ENCODE peak calls at places on chromosomes 11 and 22, in eight cellular contexts. S, W, Z, R, N, T, D and V are unnamed samples.

GRCh38 chr11:126352163-126352562 is 3.3 kb upstream of the ST3GAL4 start:
- DNase-seq in D (no peak), W (no peak), S (no peak), Z (no peak), T (no peak), R (no peak), N (no peak), V (no peak)

GRCh38 chr22:37330200-37331033 is 48.1 kb downstream of the CYTH4 start:
- DNase-seq in S (peak; percentile 86), N (no peak), D (peak; percentile 92), W (peak; percentile 74), R (peak; percentile 87), T (peak; percentile 94), Z (peak; percentile 89), V (no peak)

GRCh38 chr22:41197808-41198585 is 7.1 kb upstream of the L3MBTL2 start:
- DNase-seq in R (no peak), D (peak; percentile 41), W (no peak), T (peak; percentile 62), Z (peak; percentile 34), S (no peak), N (peak; percentile 45), V (no peak)

GRCh38 chr22:42132457-42132856 is 1.8 kb upstream of the CYP2D6 start:
- DNase-seq in T (no peak), N (peak; percentile 12), W (no peak), Z (no peak), R (peak; percentile 29), S (no peak), D (no peak), V (no peak)

GRCh38 chr11:2685566-2686359 is 14.0 kb downstream of the KCNQ1OT1 start:
- DNase-seq in W (peak; percentile 34), T (no peak), D (no peak), R (no peak), N (no peak), S (peak; percentile 29), Z (no peak), V (no peak)

GRCh38 chr11:89437317-89437716 is 53.9 kb downstream of the NOX4 start:
- DNase-seq in R (no peak), Z (no peak), T (no peak), D (no peak), S (no peak), W (no peak), N (no peak), V (no peak)

GRCh38 chr11:9170450-9170849 is 79.1 kb upstream of the SCUBE2 start:
- DNase-seq in D (no peak), T (no peak), N (no peak), W (no peak), R (no peak), Z (no peak), S (no peak), V (no peak)

GRCh38 chr22:33659423-33659822 is 260.9 kb downstream of the LARGE1 start:
- DNase-seq in N (no peak), R (no peak), S (no peak), Z (no peak), W (no peak), D (no peak), T (no peak), V (no peak)

GRCh38 chr11:2870955-2871720 is 14.4 kb downstream of the CDKN1C start:
- DNase-seq in Z (no peak), D (no peak), T (no peak), W (peak; percentile 32), S (no peak), R (no peak), N (no peak), V (no peak)

GRCh38 chr11:2194877-2195755 is 23.5 kb upstream of the TH start:
- DNase-seq in T (peak; percentile 72), S (no peak), Z (peak; percentile 53), R (no peak), D (peak; percentile 63), N (peak; percentile 41), W (peak; percentile 74), V (no peak)

GRCh38 chr22:46827072-46827780 is 64.8 kb downstream of the TBC1D22A start:
- DNase-seq in D (peak; percentile 23), W (no peak), R (no peak), S (no peak), Z (no peak), T (no peak), N (no peak), V (no peak)

GRCh38 chr11:108002476-108002875 is 6.2 kb upstream of the CUL5 start:
- DNase-seq in W (no peak), R (no peak), D (no peak), S (no peak), Z (no peak), N (no peak), T (no peak), V (no peak)

GRCh38 chr11:1619449-1619848 is 2.5 kb downstream of the KRTAP5-4 start:
- DNase-seq in N (no peak), D (no peak), R (no peak), Z (peak; percentile 19), T (no peak), W (no peak), S (no peak), V (no peak)

GRCh38 chr22:47187558-47187957 is 425.1 kb downstream of the TBC1D22A start:
- DNase-seq in R (no peak), N (no peak), T (no peak), S (no peak), D (no peak), Z (no peak), W (peak; percentile 3), V (no peak)

GRCh38 chr11:67364169-67364568 is 9.2 kb downstream of the CLCF1 start:
- DNase-seq in R (no peak), S (no peak), D (no peak), N (no peak), W (no peak), Z (no peak), T (no peak), V (no peak)

GRCh38 chr11:67364783-67365525 is 8.4 kb downstream of the CLCF1 start:
- DNase-seq in W (no peak), D (no peak), Z (no peak), T (no peak), N (no peak), R (no peak), S (no peak), V (no peak)

GRCh38 chr11:67366546-67366945 is 6.9 kb downstream of the CLCF1 start:
- DNase-seq in D (no peak), Z (no peak), T (no peak), W (no peak), S (no peak), R (no peak), N (no peak), V (no peak)

GRCh38 chr11:67367014-67367835 is 6.2 kb downstream of the CLCF1 start:
- DNase-seq in W (no peak), N (no peak), D (no peak), R (no peak), T (no peak), Z (no peak), S (no peak), V (no peak)

GRCh38 chr11:67365756-67366384 is 7.5 kb downstream of the CLCF1 start:
- DNase-seq in Z (no peak), T (no peak), N (no peak), W (no peak), D (no peak), R (peak; percentile 58), S (no peak), V (no peak)
- H3K4me3 ChIP-seq in Z (no peak overlapping the region), T (no peak overlapping the region), N (no peak overlapping the region), W (no peak overlapping the region), D (no peak overlapping the region), R (no peak overlapping the region), S (no peak overlapping the region), V (no peak overlapping the region)

GRCh38 chr11:96942855-96943254 is 553.0 kb downstream of the JRKL start:
- DNase-seq in T (no peak), S (no peak), Z (no peak), D (no peak), N (no peak), R (no peak), W (no peak), V (no peak)
- TF ChIP-seq CTCF in T (no peak), S (no peak), Z (no peak), D (no peak), N (no peak), R (no peak), W (no peak), V (peak; percentile 23)

GRCh38 chr11:73257342-73258103 is 14.6 kb upstream of the P2RY6 start:
- DNase-seq in D (peak; percentile 36), N (peak; percentile 48), S (peak; percentile 48), W (no peak), Z (no peak), R (no peak), T (no peak), V (no peak)
- H3K4me3 ChIP-seq in D (no peak overlapping the region), N (no peak overlapping the region), S (no peak overlapping the region), W (no peak overlapping the region), Z (no peak overlapping the region), R (no peak overlapping the region), T (no peak overlapping the region), V (no peak overlapping the region)

GRCh38 chr11:76601272-76601671 is 69.3 kb downstream of the LRRC32 start:
- DNase-seq in Z (no peak), R (no peak), S (no peak), D (no peak), T (no peak), N (no peak), W (no peak), V (no peak)

GRCh38 chr11:76600124-76600655 is 70.4 kb downstream of the LRRC32 start:
- DNase-seq in R (no peak), D (no peak), W (no peak), S (peak; percentile 28), N (no peak), T (no peak), Z (no peak), V (no peak)

GRCh38 chr11:76597533-76598425 is 72.8 kb downstream of the LRRC32 start:
- DNase-seq in T (no peak), Z (no peak), D (no peak), N (no peak), R (no peak), S (no peak), W (no peak), V (no peak)

GRCh38 chr11:76598426-76598839 is 72.1 kb downstream of the LRRC32 start:
- DNase-seq in Z (peak; percentile 71), D (peak; percentile 61), S (peak; percentile 56), W (no peak), N (peak; percentile 51), R (no peak), T (peak; percentile 69), V (no peak)

DNA sequence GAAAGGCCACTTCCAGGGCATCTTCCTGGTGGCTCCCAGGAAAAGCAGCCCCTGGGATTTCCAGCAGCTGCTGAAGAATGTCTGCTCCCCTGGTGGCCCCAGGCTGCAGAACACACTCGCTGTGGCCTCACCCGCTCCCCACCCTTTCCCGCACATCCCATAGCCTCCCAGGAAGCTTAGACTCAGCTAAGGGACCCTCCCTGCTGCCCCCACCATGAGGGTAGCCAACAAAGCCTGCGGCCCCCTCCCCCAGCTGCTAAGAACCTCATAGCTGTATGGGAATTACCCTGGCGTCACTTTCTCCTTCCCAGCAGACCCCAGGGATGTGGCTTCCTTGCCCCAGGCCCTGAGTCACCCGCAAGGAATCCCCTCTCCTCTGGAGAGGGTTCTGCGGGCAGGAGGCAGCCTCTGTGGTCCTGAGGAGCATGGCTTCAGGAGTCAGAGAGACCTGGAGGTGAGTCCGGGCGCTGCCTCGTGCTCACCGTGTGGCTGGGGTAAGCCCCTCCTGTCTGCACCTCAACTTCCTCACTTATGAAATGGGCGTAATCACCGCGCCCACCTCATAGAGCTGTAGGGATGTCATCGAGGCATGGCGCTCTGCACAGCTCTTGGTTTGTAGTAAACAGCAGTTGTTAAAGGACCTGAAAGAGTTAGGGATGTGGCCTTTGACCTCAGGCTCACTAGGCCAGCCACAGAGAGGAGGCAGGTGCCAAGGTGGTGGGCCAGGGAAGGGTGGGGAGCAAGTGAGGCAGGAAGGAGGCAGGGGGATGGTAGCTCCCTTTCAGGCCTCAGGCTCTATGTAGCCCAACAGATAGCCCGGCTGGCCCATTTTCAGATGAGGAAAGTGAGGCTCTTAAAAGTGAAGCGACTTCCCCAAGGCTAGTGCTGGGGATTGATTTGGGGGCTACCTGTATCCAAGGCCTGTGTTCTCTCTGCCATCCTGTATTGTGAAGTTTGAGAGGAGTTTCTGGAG is 71.2 kb downstream of the LRRC32 start:
- DNase-seq in Z (no peak), D (no peak), N (peak; percentile 32), R (no peak), W (no peak), T (no peak), S (peak; percentile 50), V (no peak)
- TF ChIP-seq CTCF in Z (no peak), D (no peak), N (no peak), R (no peak), W (no peak), T (no peak), S (no peak), V (no peak)